ENCODE peak calls at places on chromosomes 4 and X, in ten cellular contexts. U is ecto neural progenitor cell, B is A172, C is T follicular helper cell, Z is GM10248, M is iPS DF 6.9, H is astrocyte of the spinal cord, I is anterior cingulate cortex, F is KG1, N is cardiac muscle cell. S is an unnamed sample.

GRCh38 chr4:187175197-187175596 is 451.5 kb upstream of the FAT1 start:
- DNase-seq in N (no peak), H (no peak), Z (no peak), U (no peak), I (no peak), B (no peak), M (no peak), C (no peak), F (no peak), S (no peak)

GRCh38 chrX:8846271-8846670 is 45.1 kb upstream of the FAM9A start:
- DNase-seq in N (no peak), H (no peak), Z (no peak), M (no peak), I (no peak), F (no peak), U (no peak), B (no peak), C (no peak), S (no peak)

GRCh38 chr4:150746156-150746555 is 164.2 kb downstream of the MAB21L2 start:
- DNase-seq in C (no peak), B (peak), Z (no peak), U (no peak), N (no peak), M (no peak), I (no peak), H (peak), F (no peak), S (no peak)

GRCh38 chrX:42544883-42545282 is 233.1 kb downstream of the PPP1R2C start:
- DNase-seq in N (no peak), F (no peak), I (no peak), B (no peak), M (no peak), C (no peak), H (no peak), U (no peak), Z (no peak), S (no peak)

GRCh38 chr4:56410247-56410646 is 23.0 kb upstream of the AASDH start:
- DNase-seq in Z (no peak), B (peak), I (no peak), F (no peak), N (peak), U (no peak), M (no peak), C (no peak), H (peak), S (no peak)

GRCh38 chr4:82799006-82799881 is 648 bp upstream of the SCD5 start:
- DNase-seq in H (no peak), C (no peak), Z (no peak), U (peak), M (no peak), B (no peak), F (no peak), N (no peak), I (no peak), S (no peak)

GRCh38 chrX:40057405-40057804 is 40.4 kb downstream of the BCOR start:
- DNase-seq in Z (no peak), N (no peak), I (no peak), C (no peak), F (no peak), B (no peak), M (no peak), H (no peak), U (no peak), S (no peak)

GRCh38 chrX:108736509-108737479 is at the start of gene IRS4:
- DNase-seq in Z (peak), B (no peak), F (no peak), M (peak), C (no peak), H (no peak), I (peak), U (peak), N (peak), S (no peak)

GRCh38 chr4:22635692-22636091 is 57.0 kb upstream of the GBA3 start:
- DNase-seq in Z (no peak), N (no peak), F (no peak), H (no peak), I (no peak), M (no peak), U (no peak), C (no peak), B (no peak), S (no peak)

GRCh38 chr4:156594619-156595018 is 377.0 kb downstream of the PDGFC start:
- DNase-seq in I (peak), C (no peak), H (no peak), B (no peak), F (no peak), N (peak), M (no peak), Z (no peak), U (no peak), S (no peak)

GRCh38 chr4:121968859-121969258 is 17.0 kb upstream of the TRPC3 start:
- DNase-seq in F (no peak), M (no peak), B (no peak), H (no peak), Z (no peak), U (no peak), I (no peak), N (no peak), C (no peak), S (no peak)

GRCh38 chr4:47535567-47536147 is 50.6 kb downstream of the ATP10D start:
- DNase-seq in B (no peak), I (no peak), C (no peak), H (no peak), M (no peak), F (no peak), U (no peak), N (no peak), Z (no peak), S (no peak)

GRCh38 chrX:118974908-118975671 is 672 bp downstream of the LONRF3 start:
- DNase-seq in Z (peak), C (peak), H (no peak), N (peak), U (peak), F (no peak), B (peak), I (peak), M (no peak), S (no peak)

GRCh38 chrX:56503941-56504673 is 59.3 kb upstream of the UBQLN2 start:
- DNase-seq in F (no peak), H (no peak), U (no peak), B (no peak), N (no peak), C (no peak), I (no peak), M (no peak), Z (no peak), S (no peak)

GRCh38 chr4:51942108-51942832 is 77.9 kb downstream of the LRRC66 start:
- DNase-seq in M (no peak), Z (no peak), F (no peak), H (peak), U (no peak), C (no peak), N (no peak), B (peak), I (no peak), S (no peak)

GRCh38 chr4:39987505-39987904 is 9.8 kb upstream of the PDS5A start:
- DNase-seq in B (no peak), F (no peak), C (no peak), U (no peak), H (no peak), M (no peak), N (no peak), Z (no peak), I (no peak), S (no peak)

GRCh38 chr4:67084801-67085200 is 460.5 kb downstream of the CENPC start:
- DNase-seq in M (no peak), Z (no peak), C (no peak), H (no peak), F (no peak), N (no peak), B (no peak), U (no peak), I (no peak), S (no peak)

GRCh38 chrX:30875957-30876356 is 13.1 kb downstream of the TAB3 start:
- DNase-seq in Z (no peak), I (no peak), N (no peak), U (no peak), B (peak), H (peak), C (no peak), M (no peak), F (no peak), S (no peak)

GRCh38 chr4:36997727-36998126 is 246.8 kb upstream of the NWD2 start:
- DNase-seq in M (no peak), N (no peak), I (no peak), Z (no peak), U (no peak), F (no peak), B (peak), H (peak), C (no peak), S (no peak)

GRCh38 chr4:41512604-41513003 is 25.4 kb upstream of the LIMCH1 start:
- DNase-seq in F (no peak), Z (no peak), U (no peak), M (no peak), N (no peak), H (no peak), C (no peak), B (no peak), I (no peak), S (no peak)

GRCh38 chr4:114827651-114828050 is 229.0 kb downstream of the UGT8 start:
- DNase-seq in F (no peak), I (no peak), N (no peak), U (no peak), C (no peak), B (no peak), M (no peak), Z (no peak), H (no peak), S (no peak)

GRCh38 chr4:140057693-140058092 is 96.3 kb downstream of the MAML3 start:
- DNase-seq in M (no peak), Z (no peak), I (no peak), H (no peak), C (no peak), B (no peak), N (no peak), U (no peak), F (no peak), S (no peak)

GRCh38 chr4:7759221-7759620 is 180.4 kb downstream of the AFAP1 start:
- DNase-seq in N (no peak), F (no peak), C (peak), Z (no peak), U (no peak), B (no peak), M (no peak), H (no peak), I (no peak), S (no peak)

GRCh38 chrX:26590849-26591248 is 374.9 kb downstream of the MAGEB5 start:
- DNase-seq in F (no peak), Z (no peak), N (no peak), M (no peak), B (no peak), H (no peak), U (no peak), C (no peak), I (no peak), S (no peak)

GRCh38 chrX:13685126-13685763 is 3.7 kb upstream of the RAB9A start:
- DNase-seq in F (no peak), U (no peak), B (peak), M (no peak), C (no peak), I (no peak), H (no peak), Z (no peak), N (no peak), S (no peak)

GRCh38 chr4:22574880-22575279 is 59.0 kb upstream of the ADGRA3 start:
- DNase-seq in H (no peak), M (no peak), B (no peak), F (no peak), N (no peak), Z (no peak), U (no peak), C (no peak), I (no peak), S (no peak)

GRCh38 chr4:38055566-38055965 is 95.4 kb downstream of the PTTG2 start:
- DNase-seq in U (no peak), I (no peak), M (no peak), F (no peak), C (no peak), H (no peak), Z (no peak), B (no peak), N (no peak), S (no peak)

GRCh38 chr4:112766422-112766821 is 129.5 kb downstream of the LARP7 start:
- DNase-seq in I (no peak), B (peak), Z (peak), M (no peak), F (no peak), N (peak), H (peak), C (no peak), U (no peak), S (no peak)

GRCh38 chrX:3550160-3550765 is 163.2 kb downstream of the PRKX start:
- DNase-seq in H (no peak), F (no peak), C (no peak), M (no peak), N (no peak), I (no peak), B (peak), U (no peak), Z (no peak), S (no peak)

GRCh38 chr4:76559236-76560071 is 124.4 kb downstream of the SHROOM3 start:
- DNase-seq in B (no peak), M (no peak), C (no peak), H (no peak), U (no peak), N (no peak), Z (no peak), F (no peak), I (no peak), S (no peak)

GRCh38 chr4:80362578-80363181 is 27.1 kb downstream of the CFAP299 start:
- DNase-seq in B (peak), I (no peak), H (peak), U (peak), F (no peak), Z (peak), M (peak), N (peak), C (peak), S (no peak)

GRCh38 chrX:106707771-106708454 is 18.6 kb upstream of the RNF128 start:
- DNase-seq in I (no peak), C (no peak), H (peak), U (no peak), B (peak), N (peak), Z (no peak), M (no peak), F (no peak), S (no peak)

GRCh38 chr4:175330236-175330635 is 412.1 kb downstream of the ADAM29 start:
- DNase-seq in F (no peak), H (no peak), I (no peak), B (no peak), Z (no peak), C (no peak), U (no peak), N (no peak), M (no peak), S (no peak)

GRCh38 chr4:153152453-153153338 is 51.5 kb upstream of the TRIM2 start:
- DNase-seq in Z (peak), N (peak), U (peak), B (no peak), M (no peak), H (peak), F (peak), I (peak), C (peak), S (peak)

GRCh38 chrX:107537815-107538214 is 88.4 kb downstream of the FRMPD3 start:
- DNase-seq in F (no peak), H (peak), C (peak), U (peak), I (no peak), M (no peak), B (peak), Z (peak), N (peak), S (no peak)

GRCh38 chrX:105972690-105973386 is 65.7 kb downstream of the SERPINA7 start:
- DNase-seq in I (no peak), N (no peak), Z (no peak), F (no peak), H (no peak), U (no peak), B (no peak), M (no peak), C (no peak), S (no peak)